ENCODE peak calls at places on chromosomes 3 and 15, in eight cellular contexts. W is G401, A is PC-9, U is hippocampal formation, R is A549, H is SJSA1, I is hypothalamus, D is T-helper 17 cell. S is an unnamed sample.

GRCh38 chr3:58009026-58009748 is 965 bp downstream of the FLNB start:
- DNase-seq in W (peak; percentile 37), A (no peak), U (no peak), R (no peak), H (peak; percentile 49), I (no peak), D (no peak), S (no peak)

GRCh38 chr3:193728429-193729087 is 135.6 kb downstream of the OPA1 start:
- DNase-seq in W (no peak), A (no peak), U (no peak), R (no peak), H (no peak), I (no peak), D (no peak), S (no peak)

GRCh38 chr15:90598053-90598577 is 68.4 kb downstream of the CRTC3 start:
- DNase-seq in W (peak; percentile 49), A (peak; percentile 65), U (peak; percentile 33), R (peak; percentile 56), H (peak; percentile 12), I (peak; percentile 25), D (no peak), S (peak; percentile 16)

GRCh38 chr3:114550155-114550554 is 256.3 kb downstream of the TIGIT start:
- DNase-seq in W (no peak), A (no peak), U (no peak), R (peak; percentile 20), H (peak; percentile 22), I (no peak), D (no peak), S (no peak)

GRCh38 chr3:99915911-99916310 is 98.2 kb downstream of the CMSS1 start:
- DNase-seq in W (no peak), A (no peak), U (no peak), R (no peak), H (no peak), I (no peak), D (no peak), S (no peak)

GRCh38 chr3:9903238-9903624 is 583 bp downstream of the IL17RE start:
- DNase-seq in W (peak; percentile 52), A (no peak), U (no peak), R (no peak), H (peak; percentile 26), I (no peak), D (no peak), S (peak; percentile 33)

GRCh38 chr15:37520026-37520425 is 414.4 kb upstream of the TMCO5A start:
- DNase-seq in W (no peak), A (no peak), U (no peak), R (no peak), H (no peak), I (no peak), D (no peak), S (no peak)

GRCh38 chr3:12972043-12972442 is 101.2 kb downstream of the IQSEC1 start:
- DNase-seq in W (no peak), A (no peak), U (no peak), R (no peak), H (no peak), I (no peak), D (no peak), S (no peak)

GRCh38 chr3:48919215-48920138 is 835 bp downstream of the ARIH2 start:
- DNase-seq in W (peak; percentile 39), A (peak; percentile 29), U (no peak), R (peak; percentile 56), H (peak; percentile 42), I (no peak), D (peak; percentile 23), S (peak; percentile 45)

GRCh38 chr3:182491571-182491970 is 301.7 kb upstream of the ATP11B start:
- DNase-seq in W (no peak), A (no peak), U (no peak), R (no peak), H (no peak), I (no peak), D (no peak), S (no peak)